ENCODE peak calls at places on chromosomes 6 and 20, in five cellular contexts. E, R, U, L and J are unnamed samples.

GRCh38 chr6:154719854-154720253 is 13.4 kb upstream of the SCAF8 start:
- DNase-seq in E (no peak), R (no peak), U (no peak), L (no peak), J (no peak)

GRCh38 chr20:45087814-45088213 is 13.1 kb downstream of the KCNS1 start:
- DNase-seq in E (no peak), R (no peak), U (no peak), L (no peak), J (no peak)

GRCh38 chr20:63697357-63697867 is 960 bp downstream of the TNFRSF6B start:
- DNase-seq in E (no peak), R (no peak), U (no peak), L (no peak), J (no peak)

GRCh38 chr6:88965691-88966090 is 2.3 kb upstream of the RNGTT start:
- DNase-seq in E (no peak), R (no peak), U (no peak), L (no peak), J (no peak)

GRCh38 chr6:165906-166305 is 126.4 kb upstream of the DUSP22 start:
- DNase-seq in E (no peak), R (no peak), U (no peak), L (no peak), J (no peak)

GRCh38 chr6:100084301-100085161 is 90.5 kb upstream of the MCHR2 start:
- DNase-seq in E (no peak), R (no peak), U (peak), L (no peak), J (no peak)

GRCh38 chr20:33944914-33945313 is 48.8 kb upstream of the RALY start:
- DNase-seq in E (no peak), R (no peak), U (no peak), L (no peak), J (no peak)

GRCh38 chr6:143329323-143329722 is 121.2 kb downstream of the ADAT2 start:
- DNase-seq in E (no peak), R (no peak), U (no peak), L (no peak), J (no peak)

GRCh38 chr6:142155895-142156757 is 9.1 kb downstream of the VTA1 start:
- DNase-seq in E (peak), R (no peak), U (peak), L (no peak), J (peak)

GRCh38 chr6:166442131-166442530 is 59.4 kb upstream of the MPC1 start:
- DNase-seq in E (no peak), R (no peak), U (no peak), L (no peak), J (no peak)
- H3K4me3 ChIP-seq in E (no peak), R (no peak), U (no peak), L (no peak), J (no peak)

DNA sequence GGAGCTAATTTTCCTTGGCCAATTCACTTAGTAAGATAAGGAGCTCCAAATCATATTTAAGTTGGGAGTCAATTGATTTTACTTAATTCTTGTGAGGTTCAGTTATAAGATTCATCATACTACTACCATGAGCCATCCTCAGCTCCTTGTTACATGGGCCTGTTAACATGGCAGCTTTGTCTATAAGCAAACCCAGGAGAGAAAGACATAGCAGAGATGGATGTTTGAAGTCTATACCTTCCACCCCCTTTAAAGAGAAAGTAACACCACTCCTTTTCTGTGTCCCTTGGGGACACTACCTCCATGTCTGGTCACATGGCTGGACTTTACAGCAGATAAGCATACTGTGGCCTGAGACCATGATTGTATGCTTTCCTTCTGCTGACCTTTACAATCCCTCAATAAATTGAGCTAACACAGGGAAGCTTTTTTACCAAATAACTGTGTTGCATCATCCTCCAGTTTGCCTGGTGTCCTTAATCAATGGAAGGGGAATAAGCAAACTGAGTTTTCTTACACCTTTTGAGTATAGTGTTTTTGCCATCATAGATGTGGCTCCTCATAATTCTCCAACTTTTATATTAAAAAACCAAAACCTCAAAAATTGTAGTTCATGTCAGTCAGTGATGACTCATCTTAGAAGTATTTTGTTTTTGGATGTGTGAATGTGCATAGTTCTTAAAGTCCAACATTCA is 9.8 kb upstream of the ZNFX1 start:
- DNase-seq in E (no peak), R (no peak), U (peak), L (no peak), J (no peak)
- H3K4me3 ChIP-seq in E (no peak), R (no peak), U (no peak), L (no peak), J (no peak)

DNA sequence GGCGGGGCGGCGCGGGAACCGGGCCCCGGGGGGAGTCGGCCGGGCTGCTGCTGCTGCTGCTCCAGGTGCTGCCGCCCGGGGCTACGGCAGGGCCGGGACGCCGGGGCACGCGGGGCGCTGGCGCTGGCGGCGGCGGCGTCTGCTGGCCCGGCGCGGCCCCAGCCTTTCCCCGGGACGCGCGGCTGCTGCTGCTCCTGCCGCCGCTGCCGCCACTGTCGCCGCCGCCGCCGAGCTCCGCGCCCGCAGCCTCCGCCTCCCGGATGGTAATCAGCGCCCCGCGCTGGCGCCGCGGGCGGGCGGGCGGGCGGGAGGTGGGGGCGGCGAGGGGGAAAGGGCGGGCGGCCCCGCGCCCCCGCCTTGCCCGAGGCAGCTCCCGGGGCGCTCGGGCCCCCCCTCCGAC is 306 bp downstream of the EBF4 start:
- DNase-seq in E (peak), R (no peak), U (no peak), L (no peak), J (no peak)
- H3K4me3 ChIP-seq in E (no peak), R (peak), U (no peak), L (peak), J (no peak)

DNA sequence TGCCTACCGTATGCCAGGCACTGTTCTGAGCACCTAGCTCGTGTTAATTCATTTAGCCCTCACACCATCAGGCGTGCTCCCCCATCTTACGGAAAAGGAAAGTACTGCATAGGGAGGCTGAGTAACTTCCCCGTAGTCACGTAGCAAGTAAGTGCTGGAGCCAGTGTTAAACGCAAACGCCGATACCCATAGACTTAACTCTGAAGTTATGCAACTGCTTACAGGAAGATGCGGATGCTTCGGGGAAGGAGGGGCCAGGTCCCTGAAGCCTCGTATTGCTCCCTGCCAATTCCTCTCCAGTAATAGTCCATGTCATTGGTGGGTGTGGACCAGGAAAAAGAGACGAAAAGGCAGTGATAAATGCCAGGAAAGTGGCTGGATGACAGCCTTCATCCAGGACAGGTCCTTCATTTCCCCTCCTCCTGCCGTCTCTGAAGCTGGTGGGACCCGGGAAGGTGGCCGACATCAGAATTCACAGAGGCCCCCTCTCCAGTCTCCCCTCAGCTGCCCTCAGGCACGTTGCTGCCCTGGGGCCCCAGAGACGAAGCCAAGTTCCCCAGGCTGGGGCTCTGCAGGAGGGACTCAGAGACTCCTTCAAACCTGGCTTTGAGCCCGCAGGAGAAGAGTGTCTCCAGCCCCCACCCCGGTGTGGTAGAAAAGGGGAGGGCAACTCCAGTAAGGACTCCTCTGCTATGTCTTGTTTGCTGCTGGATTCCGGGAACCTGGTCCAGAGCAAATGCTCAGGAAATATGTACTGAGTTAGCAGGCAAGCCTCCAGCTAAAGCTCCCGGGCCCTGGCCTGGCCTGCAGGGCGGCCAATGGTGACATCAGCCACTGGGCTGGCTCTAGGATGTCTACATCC is 37.7 kb downstream of the RAB44 start:
- DNase-seq in E (peak), R (peak), U (peak), L (no peak), J (no peak)
- H3K4me3 ChIP-seq in E (no peak), R (peak), U (peak), L (peak), J (no peak)

GRCh38 chr6:31465185-31465536 is 32.8 kb upstream of the MICB start:
- DNase-seq in E (no peak), R (no peak), U (no peak), L (no peak), J (no peak)

GRCh38 chr6:31468316-31468715 is 29.6 kb upstream of the MICB start:
- DNase-seq in E (no peak), R (no peak), U (no peak), L (no peak), J (no peak)

GRCh38 chr6:31465718-31466117 is 32.2 kb upstream of the MICB start:
- DNase-seq in E (no peak), R (no peak), U (no peak), L (no peak), J (no peak)

GRCh38 chr6:31467151-31467550 is 30.8 kb upstream of the MICB start:
- DNase-seq in E (no peak), R (no peak), U (no peak), L (no peak), J (no peak)

GRCh38 chr6:31466466-31466865 is 31.5 kb upstream of the MICB start:
- DNase-seq in E (no peak), R (no peak), U (no peak), L (no peak), J (no peak)
- H3K4me3 ChIP-seq in E (no peak), R (no peak), U (no peak), L (no peak), J (no peak)

GRCh38 chr6:17863971-17864754 is 123.3 kb downstream of the KIF13A start:
- DNase-seq in E (no peak), R (no peak), U (peak), L (no peak), J (no peak)
- H3K4me3 ChIP-seq in E (no peak), R (no peak), U (no peak), L (no peak), J (no peak)

GRCh38 chr6:132515386-132515785 is 2.5 kb upstream of the STX7 start:
- DNase-seq in E (no peak), R (no peak), U (no peak), L (no peak), J (no peak)

GRCh38 chr6:132512342-132512637 is 626 bp downstream of the STX7 start:
- DNase-seq in E (no peak), R (no peak), U (no peak), L (no peak), J (no peak)

GRCh38 chr6:132512638-132513632 is at the start of gene STX7:
- DNase-seq in E (peak), R (peak), U (peak), L (peak), J (peak)

GRCh38 chr6:132511836-132512230 is 1.1 kb downstream of the STX7 start:
- DNase-seq in E (peak), R (no peak), U (no peak), L (no peak), J (no peak)

DNA sequence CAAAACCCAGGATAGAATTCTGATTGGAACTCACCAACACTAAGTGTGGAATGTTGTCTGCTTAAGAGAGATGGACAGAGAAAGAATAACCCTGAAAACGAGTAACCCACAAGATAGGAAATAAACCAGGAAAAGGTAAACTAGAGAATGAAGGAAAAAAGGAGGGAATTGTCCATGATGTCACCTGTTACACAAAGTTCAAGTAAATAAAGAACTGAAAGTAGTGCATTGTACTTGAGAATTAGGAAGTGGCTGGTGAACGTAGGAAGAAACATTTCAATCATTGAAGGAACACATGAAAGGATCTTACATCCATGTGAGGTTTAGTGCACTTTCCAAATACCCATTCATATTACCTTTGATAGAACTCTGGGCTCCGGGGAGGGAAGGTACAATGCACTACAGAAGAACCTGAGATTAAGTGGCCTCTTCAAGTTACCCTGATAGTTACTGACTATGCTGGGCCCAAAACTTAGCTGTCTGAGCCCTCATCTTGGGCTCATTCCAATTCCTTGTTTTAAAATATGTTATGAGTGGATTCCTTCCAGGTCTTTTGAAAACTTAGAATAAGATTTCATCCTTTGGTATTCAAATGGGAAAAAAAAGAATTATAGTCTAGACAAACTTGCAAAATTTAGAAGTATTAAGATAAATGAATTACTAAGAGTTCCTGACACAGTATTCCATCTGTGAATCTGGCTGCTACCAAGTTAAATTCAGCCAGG is 1.1 kb upstream of the STX7 start:
- DNase-seq in E (peak), R (no peak), U (no peak), L (no peak), J (no peak)
- H3K4me3 ChIP-seq in E (no peak), R (peak), U (no peak), L (peak), J (no peak)

GRCh38 chr20:37523012-37523391 is 2.0 kb downstream of the NNAT start:
- DNase-seq in E (no peak), R (no peak), U (no peak), L (no peak), J (no peak)

GRCh38 chr20:37521091-37521771 is at the start of gene NNAT:
- DNase-seq in E (no peak), R (no peak), U (no peak), L (no peak), J (no peak)

GRCh38 chr20:37524221-37524700 is 3.2 kb downstream of the NNAT start:
- DNase-seq in E (no peak), R (no peak), U (no peak), L (no peak), J (no peak)

GRCh38 chr20:37520417-37520751 is 666 bp upstream of the NNAT start:
- DNase-seq in E (no peak), R (no peak), U (no peak), L (no peak), J (no peak)

DNA sequence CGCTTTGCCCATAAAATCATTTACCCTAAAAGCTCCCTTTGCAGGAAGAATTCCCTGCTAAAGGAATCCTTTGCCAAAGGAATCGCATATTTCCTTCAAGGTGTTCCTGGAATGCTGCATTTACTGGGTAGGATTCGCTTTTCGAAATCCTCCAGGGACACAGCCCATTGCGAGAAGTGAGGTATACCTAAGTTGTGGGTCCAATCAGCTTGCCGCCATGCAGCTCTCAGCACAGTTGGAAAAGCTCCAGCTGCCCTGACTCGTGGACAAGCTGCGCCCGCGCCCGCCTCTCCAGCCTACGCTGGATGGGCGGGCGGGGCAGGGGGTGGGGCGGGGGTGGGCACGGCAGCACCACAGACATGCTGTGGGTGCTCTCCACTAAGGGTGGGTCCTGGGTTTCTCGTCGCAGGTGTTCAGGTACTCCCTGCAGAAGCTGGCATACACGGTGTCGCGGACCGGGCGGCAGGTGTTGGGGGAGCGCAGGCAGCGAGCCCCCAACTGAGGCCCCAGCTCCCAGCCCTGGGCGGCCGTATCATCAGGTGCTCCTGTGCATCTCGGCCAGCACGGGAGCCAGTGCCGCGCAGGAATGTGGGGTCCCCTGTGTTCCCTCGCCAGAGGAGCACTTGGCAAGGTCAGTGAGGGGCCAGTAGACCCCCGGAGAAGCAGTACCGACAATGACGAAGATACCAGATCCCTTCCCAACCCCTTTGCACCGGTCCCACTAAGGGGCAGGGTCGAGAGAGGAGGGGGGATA is 1.4 kb downstream of the NNAT start:
- DNase-seq in E (no peak), R (no peak), U (peak), L (no peak), J (no peak)
- H3K4me3 ChIP-seq in E (no peak), R (no peak), U (no peak), L (peak), J (no peak)

GRCh38 chr6:6758915-6759654 is 170.6 kb downstream of the LY86 start:
- DNase-seq in E (peak), R (no peak), U (peak), L (no peak), J (peak)
- H3K4me3 ChIP-seq in E (no peak), R (peak), U (no peak), L (no peak), J (no peak)